ENCODE peak calls at places on chromosomes 4 and X, in eight cellular contexts. A, Z, B, L, R, E, V and I are unnamed samples.

GRCh38 chr4:4594531-4594930 is 52.7 kb upstream of the STX18 start:
- DNase-seq in Z (peak), B (no peak), R (no peak), E (no peak), L (no peak), V (no peak), A (no peak), I (no peak)

GRCh38 chr4:825969-826330 is at the start of gene CPLX1:
- DNase-seq in B (no peak), V (no peak), Z (no peak), R (peak), L (no peak), E (peak), A (peak), I (peak)

GRCh38 chr4:94412019-94413017 is 39.4 kb upstream of the PDLIM5 start:
- DNase-seq in A (no peak), R (no peak), Z (peak), E (no peak), L (no peak), B (no peak), V (no peak), I (no peak)

GRCh38 chr4:95898226-95898625 is 58.3 kb downstream of the PDHA2 start:
- DNase-seq in L (no peak), V (no peak), Z (no peak), A (no peak), R (no peak), B (no peak), E (no peak), I (no peak)

GRCh38 chr4:8649631-8650261 is 57.2 kb downstream of the CPZ start:
- DNase-seq in A (no peak), E (no peak), L (no peak), Z (no peak), R (no peak), V (no peak), B (no peak), I (no peak)

GRCh38 chr4:105808459-105809041 is 86.7 kb upstream of the NPNT start:
- DNase-seq in R (no peak), E (no peak), Z (peak), V (no peak), A (no peak), L (no peak), B (no peak), I (no peak)

GRCh38 chr4:47061435-47061834 is 30.1 kb downstream of the GABRB1 start:
- DNase-seq in E (no peak), V (no peak), A (no peak), R (no peak), L (no peak), B (no peak), Z (peak), I (no peak)

GRCh38 chr4:109077486-109077885 is 225.0 kb downstream of the COL25A1 start:
- DNase-seq in A (no peak), E (no peak), R (no peak), B (no peak), L (no peak), V (no peak), Z (peak), I (no peak)

GRCh38 chrX:20412871-20413486 is 146.3 kb upstream of the RPS6KA3 start:
- DNase-seq in A (no peak), L (peak), B (peak), E (no peak), Z (no peak), V (peak), R (no peak), I (peak)

GRCh38 chr4:150581611-150582010 is 340 bp upstream of the MAB21L2 start:
- DNase-seq in L (no peak), Z (no peak), R (peak), A (no peak), V (no peak), E (peak), B (peak), I (no peak)

GRCh38 chr4:121156822-121157769 is 7.0 kb downstream of the TNIP3 start:
- DNase-seq in R (peak), A (peak), B (peak), Z (peak), L (no peak), V (no peak), E (peak), I (no peak)

GRCh38 chr4:66575024-66575696 is 904.9 kb upstream of the EPHA5 start:
- DNase-seq in E (no peak), V (no peak), L (no peak), Z (peak), R (no peak), B (no peak), A (no peak), I (no peak)

GRCh38 chr4:73998040-73999011 is at the start of gene CXCL5:
- DNase-seq in R (peak), L (no peak), Z (peak), V (no peak), A (peak), B (peak), E (peak), I (no peak)

GRCh38 chrX:101530944-101531343 is 19.4 kb upstream of the ARMCX1 start:
- DNase-seq in Z (no peak), B (no peak), A (no peak), E (no peak), L (no peak), V (no peak), R (no peak), I (no peak)

GRCh38 chrX:129641941-129642340 is 12.8 kb downstream of the APLN start:
- DNase-seq in B (no peak), R (no peak), A (no peak), V (no peak), Z (peak), L (no peak), E (no peak), I (no peak)

GRCh38 chr4:159267023-159267939 is 164.4 kb downstream of the RAPGEF2 start:
- DNase-seq in V (no peak), E (no peak), R (no peak), L (no peak), B (no peak), A (no peak), Z (no peak), I (no peak)

GRCh38 chr4:14583331-14583730 is 418.9 kb upstream of the CPEB2 start:
- DNase-seq in L (no peak), V (no peak), R (no peak), Z (no peak), A (no peak), E (no peak), B (no peak), I (no peak)

GRCh38 chr4:55545681-55546632 is 752 bp downstream of the CLOCK start:
- DNase-seq in R (peak), Z (peak), V (peak), A (peak), E (peak), B (peak), L (peak), I (peak)

GRCh38 chr4:89661490-89661889 is 175.5 kb downstream of the SNCA start:
- DNase-seq in Z (peak), E (no peak), L (no peak), B (no peak), R (no peak), V (no peak), A (no peak), I (no peak)

GRCh38 chrX:68832101-68832416 is 3.2 kb downstream of the EFNB1 start:
- DNase-seq in A (peak), R (no peak), V (peak), Z (peak), L (no peak), B (peak), E (no peak), I (peak)

GRCh38 chr4:100986360-100986868 is 360.9 kb downstream of the PPP3CA start:
- DNase-seq in V (no peak), R (peak), A (no peak), B (no peak), Z (peak), E (no peak), L (no peak), I (no peak)

GRCh38 chrX:41475611-41476241 is 28.6 kb downstream of the NYX start:
- DNase-seq in V (no peak), E (no peak), B (no peak), Z (no peak), L (no peak), R (no peak), A (no peak), I (no peak)

GRCh38 chrX:51459125-51459524 is 37.3 kb downstream of the NUDT11 start:
- DNase-seq in L (peak), R (no peak), A (no peak), B (no peak), Z (peak), E (peak), V (peak), I (no peak)

GRCh38 chr4:99685234-99685633 is 27.6 kb upstream of the C4orf54 start:
- DNase-seq in V (no peak), E (no peak), R (no peak), A (no peak), L (no peak), B (no peak), Z (no peak), I (no peak)

GRCh38 chrX:130296743-130297142 is 28.0 kb upstream of the ZNF280C start:
- DNase-seq in E (no peak), B (no peak), R (no peak), Z (peak), L (no peak), A (no peak), V (no peak), I (no peak)

GRCh38 chr4:103008875-103009729 is 10.4 kb downstream of the SLC9B1 start:
- DNase-seq in Z (peak), A (no peak), B (no peak), L (peak), V (peak), R (no peak), E (peak), I (peak)

GRCh38 chr4:89316931-89317366 is 9.3 kb upstream of the GPRIN3 start:
- DNase-seq in E (no peak), A (no peak), Z (peak), B (no peak), R (no peak), L (no peak), V (no peak), I (no peak)

GRCh38 chr4:15531792-15532191 is 62.1 kb downstream of the CC2D2A start:
- DNase-seq in A (no peak), Z (no peak), B (no peak), V (no peak), E (no peak), L (no peak), R (no peak), I (no peak)

GRCh38 chrX:136209016-136209738 is 42.0 kb downstream of the MAP7D3 start:
- DNase-seq in B (peak), E (peak), Z (peak), V (peak), A (peak), L (no peak), R (peak), I (no peak)

GRCh38 chrX:48700246-48700645 is 3.7 kb downstream of the SUV39H1 start:
- DNase-seq in B (no peak), L (no peak), V (no peak), R (no peak), A (no peak), E (no peak), Z (no peak), I (no peak)

GRCh38 chr4:80610845-80611244 is 275.3 kb downstream of the CFAP299 start:
- DNase-seq in B (no peak), V (peak), R (peak), L (peak), A (no peak), E (no peak), Z (peak), I (peak)

GRCh38 chr4:6229671-6230501 is 29.5 kb upstream of the JAKMIP1 start:
- DNase-seq in R (no peak), V (no peak), L (no peak), E (no peak), A (no peak), B (no peak), Z (no peak), I (no peak)

GRCh38 chr4:33959519-33959918 is 2284.8 kb downstream of the ARAP2 start:
- DNase-seq in V (no peak), B (no peak), R (no peak), Z (peak), L (no peak), E (no peak), A (no peak), I (no peak)

GRCh38 chrX:21745756-21746155 is 12.2 kb downstream of the SMPX start:
- DNase-seq in B (peak), V (peak), E (peak), A (peak), R (peak), Z (peak), L (no peak), I (peak)

GRCh38 chr4:177108708-177109107 is 201.0 kb upstream of the NEIL3 start:
- DNase-seq in A (no peak), L (no peak), Z (peak), E (no peak), B (no peak), V (no peak), R (no peak), I (no peak)
- TF ChIP-seq CTCF in A (no peak), L (no peak), Z (peak), E (no peak), B (no peak), V (peak), R (no peak), I (no peak)

DNA sequence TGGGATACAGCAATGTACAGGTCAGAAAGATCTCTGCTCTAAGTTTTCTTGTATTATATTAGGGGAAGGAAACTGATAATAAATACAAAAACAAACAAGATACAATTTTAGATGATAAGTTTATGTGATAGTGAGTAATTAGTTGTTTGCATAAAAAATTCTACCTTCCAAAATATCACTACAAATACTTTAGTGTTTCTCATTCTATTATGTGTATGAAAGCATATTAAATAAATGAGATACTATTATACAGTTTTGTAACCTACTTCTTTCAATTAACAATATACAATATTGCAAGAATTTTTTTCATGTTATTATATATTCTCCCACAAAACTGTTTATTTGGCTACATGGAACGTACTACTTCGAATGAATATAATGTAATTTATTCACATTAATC is 4.2 kb upstream of the FGF2 start:
- DNase-seq in B (no peak), Z (no peak), R (no peak), V (no peak), A (no peak), E (no peak), L (no peak), I (no peak)
- TF ChIP-seq CTCF in B (no peak), Z (no peak), R (no peak), V (no peak), A (no peak), E (no peak), L (no peak), I (no peak)

DNA sequence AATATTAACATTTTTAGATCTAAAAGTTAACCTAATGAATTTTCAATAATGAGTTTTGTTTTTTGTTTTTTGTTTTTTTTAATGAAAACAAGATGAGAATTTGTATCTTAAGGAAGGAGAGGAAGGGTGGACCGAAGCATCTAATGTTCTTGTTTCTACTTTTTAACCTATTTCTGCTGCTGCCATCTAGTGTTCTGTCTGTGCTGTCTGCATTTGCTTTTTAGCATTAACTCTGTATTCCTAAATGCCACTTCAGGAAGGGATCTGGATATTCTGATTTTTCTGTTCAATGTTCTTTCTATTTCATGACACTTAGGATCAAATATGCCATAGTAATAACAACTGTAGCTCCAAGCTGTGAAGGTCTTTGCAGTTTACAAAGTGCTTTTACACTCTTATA is 161.7 kb downstream of the BRWD3 start:
- DNase-seq in Z (peak), L (no peak), B (no peak), E (no peak), A (no peak), R (no peak), V (peak), I (no peak)
- TF ChIP-seq CTCF in Z (peak), L (peak), B (no peak), E (no peak), A (no peak), R (no peak), V (peak), I (peak)

GRCh38 chr4:110959041-110959643 is 336.3 kb upstream of the PITX2 start:
- DNase-seq in V (no peak), L (no peak), A (no peak), B (no peak), R (no peak), E (no peak), Z (peak), I (no peak)
- TF ChIP-seq CTCF in V (peak), L (no peak), A (peak), B (peak), R (no peak), E (no peak), Z (peak), I (no peak)

DNA sequence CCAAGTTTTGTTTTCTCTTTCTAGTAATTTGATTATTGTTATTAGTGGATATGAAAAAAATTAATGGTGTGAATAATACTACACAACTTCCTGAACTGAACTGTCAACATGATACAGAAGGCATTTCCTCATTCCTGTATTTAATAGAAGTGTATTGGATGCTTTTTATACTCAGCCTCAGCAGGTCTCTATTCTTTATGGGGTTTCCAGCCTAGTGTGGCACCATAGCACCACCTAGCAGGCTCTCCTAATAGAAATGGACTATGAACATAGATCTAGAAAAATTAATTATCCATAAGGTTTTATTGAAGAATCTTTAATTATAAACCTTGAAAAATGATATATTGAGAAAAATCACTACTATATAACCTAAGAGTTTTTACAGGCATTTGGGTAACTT is 52.4 kb downstream of the GLRB start:
- DNase-seq in V (no peak), B (no peak), E (no peak), L (no peak), Z (peak), R (no peak), A (no peak), I (no peak)
- TF ChIP-seq CTCF in V (no peak), B (peak), E (no peak), L (no peak), Z (peak), R (no peak), A (peak), I (no peak)

GRCh38 chr4:165404696-165405095 is 25.9 kb downstream of the CPE start:
- DNase-seq in Z (no peak), V (no peak), R (no peak), L (no peak), E (no peak), A (no peak), B (no peak), I (no peak)

GRCh38 chr4:165398570-165398969 is 19.8 kb downstream of the CPE start:
- DNase-seq in B (no peak), E (no peak), A (no peak), V (peak), L (no peak), R (peak), Z (peak), I (no peak)

GRCh38 chr4:165402375-165402774 is 23.6 kb downstream of the CPE start:
- DNase-seq in Z (no peak), V (no peak), R (no peak), L (no peak), A (no peak), B (no peak), E (no peak), I (no peak)

GRCh38 chr4:165404080-165404479 is 25.3 kb downstream of the CPE start:
- DNase-seq in V (no peak), L (no peak), Z (no peak), R (no peak), E (no peak), A (no peak), B (no peak), I (no peak)

DNA sequence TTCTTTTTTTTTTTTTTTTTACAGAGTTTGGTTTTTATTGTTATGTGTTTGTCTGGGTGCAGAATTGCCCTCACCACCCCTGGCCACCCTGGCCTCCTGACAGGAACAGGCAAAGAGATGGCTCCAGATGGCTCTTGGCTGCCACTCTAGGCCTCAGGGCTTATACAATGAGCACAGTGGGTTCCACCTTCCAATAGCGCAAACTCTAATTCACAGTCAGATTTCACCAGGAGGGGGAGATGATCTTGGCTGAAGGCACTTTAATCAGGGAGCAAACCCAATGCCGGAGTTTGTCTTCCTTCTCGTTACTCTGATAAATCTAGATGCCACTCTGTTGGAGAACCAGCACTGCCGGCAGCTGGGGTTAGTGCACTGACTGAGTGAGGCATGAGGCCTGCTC is 24.9 kb downstream of the CPE start:
- DNase-seq in L (no peak), R (no peak), A (no peak), B (no peak), V (no peak), E (no peak), Z (no peak), I (no peak)
- TF ChIP-seq CTCF in L (no peak), R (no peak), A (no peak), B (no peak), V (no peak), E (no peak), Z (no peak), I (no peak)

GRCh38 chrX:152912121-152912520 is 14.3 kb downstream of the ZNF185 start:
- DNase-seq in R (no peak), Z (no peak), E (peak), A (peak), B (no peak), L (no peak), V (peak), I (no peak)
- TF ChIP-seq CTCF in R (no peak), Z (no peak), E (no peak), A (no peak), B (no peak), L (peak), V (no peak), I (no peak)

GRCh38 chr4:182085051-182085480 is 158.1 kb upstream of the TENM3 start:
- DNase-seq in R (no peak), B (no peak), A (no peak), Z (no peak), E (no peak), L (no peak), V (no peak), I (no peak)

GRCh38 chr4:182093431-182093831 is 149.8 kb upstream of the TENM3 start:
- DNase-seq in B (no peak), V (peak), A (no peak), R (no peak), E (no peak), Z (no peak), L (no peak), I (no peak)

GRCh38 chr4:182091128-182091527 is 152.1 kb upstream of the TENM3 start:
- DNase-seq in E (no peak), B (no peak), L (no peak), Z (no peak), V (no peak), A (no peak), R (peak), I (no peak)

GRCh38 chr4:182090186-182090585 is 153.0 kb upstream of the TENM3 start:
- DNase-seq in Z (no peak), L (no peak), B (no peak), E (no peak), R (no peak), A (no peak), V (no peak), I (no peak)

GRCh38 chr4:182089326-182089725 is 153.9 kb upstream of the TENM3 start:
- DNase-seq in R (peak), B (no peak), Z (peak), A (no peak), L (no peak), V (peak), E (peak), I (no peak)
- TF ChIP-seq CTCF in R (peak), B (no peak), Z (peak), A (no peak), L (peak), V (peak), E (peak), I (peak)

GRCh38 chrX:132940727-132941162 is 17.7 kb downstream of the HS6ST2 start:
- DNase-seq in R (peak), B (no peak), L (no peak), Z (no peak), E (no peak), V (no peak), A (no peak), I (no peak)
- TF ChIP-seq CTCF in R (peak), B (no peak), L (no peak), Z (peak), E (no peak), V (no peak), A (no peak), I (no peak)